ENCODE peak calls at places on chromosomes 6 and 20, in seven cellular contexts. K, B, T, M, Y, G and C are unnamed samples.

GRCh38 chr6:79574636-79575035 is 37.4 kb upstream of the LCA5 start:
- DNase-seq in K (no peak), B (peak; percentile 2), T (no peak), M (no peak), Y (no peak), G (no peak), C (peak; percentile 12)

GRCh38 chr6:159074120-159074684 is 29.4 kb upstream of the TAGAP start:
- DNase-seq in K (no peak), B (no peak), T (no peak), M (peak; percentile 48), Y (peak; percentile 35), G (no peak), C (peak; percentile 53)

GRCh38 chr6:138310294-138310693 is 67.4 kb upstream of the SMIM28 start:
- DNase-seq in K (no peak), B (no peak), T (no peak), M (peak; percentile 6), Y (no peak), G (no peak), C (no peak)

GRCh38 chr6:1856381-1856780 is 246.7 kb downstream of the FOXC1 start:
- DNase-seq in K (no peak), B (peak; percentile 50), T (peak; percentile 39), M (peak; percentile 30), Y (no peak), G (no peak), C (no peak)

GRCh38 chr20:20741067-20742045 is 28.9 kb upstream of the RALGAPA2 start:
- DNase-seq in K (no peak), B (no peak), T (no peak), M (no peak), Y (no peak), G (no peak), C (no peak)

GRCh38 chr6:98847767-98848538 is 13.6 kb downstream of the POU3F2 start:
- DNase-seq in K (no peak), B (no peak), T (no peak), M (no peak), Y (no peak), G (no peak), C (peak; percentile 47)

GRCh38 chr6:89952361-89952680 is 58.1 kb downstream of the GJA10 start:
- DNase-seq in K (no peak), B (no peak), T (no peak), M (no peak), Y (no peak), G (no peak), C (no peak)

GRCh38 chr6:149897015-149897697 is 757 bp downstream of the RAET1E start:
- DNase-seq in K (no peak), B (peak; percentile 94), T (peak; percentile 89), M (peak; percentile 20), Y (peak; percentile 55), G (no peak), C (peak; percentile 96)

GRCh38 chr20:15708984-15709598 is 864.2 kb downstream of the KIF16B start:
- DNase-seq in K (no peak), B (no peak), T (no peak), M (peak; percentile 9), Y (peak; percentile 23), G (peak; percentile 1), C (peak; percentile 21)

GRCh38 chr6:44524491-44525227 is 137.2 kb downstream of the CDC5L start:
- DNase-seq in K (no peak), B (no peak), T (no peak), M (no peak), Y (no peak), G (no peak), C (no peak)

GRCh38 chr6:119355157-119355556 is 5.6 kb upstream of the MAN1A1 start:
- DNase-seq in K (no peak), B (no peak), T (peak; percentile 31), M (no peak), Y (no peak), G (no peak), C (no peak)

GRCh38 chr20:59048681-59049030 is 6.1 kb upstream of the PRELID3B start:
- DNase-seq in K (no peak), B (no peak), T (no peak), M (no peak), Y (no peak), G (no peak), C (no peak)

GRCh38 chr6:32082951-32083350 is 26.2 kb downstream of the TNXB start:
- DNase-seq in K (no peak), B (peak; percentile 90), T (peak; percentile 84), M (no peak), Y (no peak), G (no peak), C (peak; percentile 94)

GRCh38 chr6:154721460-154721859 is 11.8 kb upstream of the SCAF8 start:
- DNase-seq in K (no peak), B (peak; percentile 23), T (no peak), M (peak; percentile 23), Y (no peak), G (no peak), C (peak; percentile 40)

GRCh38 chr20:57698867-57699275 is 10.9 kb downstream of the PMEPA1 start:
- DNase-seq in K (no peak), B (no peak), T (no peak), M (peak; percentile 81), Y (no peak), G (no peak), C (no peak)

GRCh38 chr6:144351741-144352140 is 66.6 kb downstream of the UTRN start:
- DNase-seq in K (no peak), B (no peak), T (no peak), M (no peak), Y (no peak), G (no peak), C (peak; percentile 32)

GRCh38 chr6:143097224-143097795 is 36.6 kb downstream of the AIG1 start:
- DNase-seq in K (no peak), B (no peak), T (no peak), M (no peak), Y (no peak), G (no peak), C (no peak)

GRCh38 chr6:10205892-10206291 is 209.0 kb downstream of the TFAP2A start:
- DNase-seq in K (no peak), B (no peak), T (no peak), M (no peak), Y (no peak), G (no peak), C (no peak)

GRCh38 chr20:63090052-63090451 is 83.3 kb upstream of the BHLHE23 start:
- DNase-seq in K (no peak), B (no peak), T (no peak), M (no peak), Y (no peak), G (no peak), C (no peak)

GRCh38 chr6:158361961-158362634 is 49.8 kb downstream of the TULP4 start:
- DNase-seq in K (no peak), B (peak; percentile 21), T (no peak), M (no peak), Y (no peak), G (no peak), C (peak; percentile 40)

GRCh38 chr6:11700118-11700718 is 78.4 kb downstream of the ADTRP start:
- DNase-seq in K (no peak), B (no peak), T (no peak), M (peak; percentile 56), Y (peak; percentile 75), G (no peak), C (peak; percentile 40)

GRCh38 chr6:32107447-32107846 is 1.7 kb downstream of the TNXB start:
- DNase-seq in K (no peak), B (no peak), T (no peak), M (no peak), Y (no peak), G (no peak), C (no peak)

GRCh38 chr6:160978141-160978926 is 13.2 kb upstream of the MAP3K4 start:
- DNase-seq in K (no peak), B (peak; percentile 75), T (peak; percentile 67), M (no peak), Y (no peak), G (no peak), C (peak; percentile 73)

GRCh38 chr20:60254901-60255411 is 296.7 kb downstream of the CDH26 start:
- DNase-seq in K (no peak), B (peak; percentile 30), T (no peak), M (no peak), Y (no peak), G (no peak), C (peak; percentile 53)

GRCh38 chr6:144095134-144096002 is at the start of gene SF3B5:
- DNase-seq in K (peak; percentile 96), B (peak; percentile 100), T (peak; percentile 99), M (peak; percentile 98), Y (peak; percentile 100), G (peak; percentile 98), C (peak; percentile 97)

GRCh38 chr6:134752445-134752844 is 197.5 kb downstream of the ALDH8A1 start:
- DNase-seq in K (no peak), B (no peak), T (no peak), M (no peak), Y (no peak), G (no peak), C (no peak)

GRCh38 chr6:143583542-143584330 is 72.2 kb upstream of the FUCA2 start:
- DNase-seq in K (no peak), B (peak; percentile 58), T (no peak), M (no peak), Y (no peak), G (no peak), C (peak; percentile 49)

GRCh38 chr6:10951675-10952282 is 64.9 kb downstream of the SYCP2L start:
- DNase-seq in K (no peak), B (peak; percentile 16), T (no peak), M (peak; percentile 42), Y (peak; percentile 49), G (no peak), C (peak; percentile 66)

GRCh38 chr6:143747347-143747842 is 69.6 kb downstream of the PHACTR2 start:
- DNase-seq in K (no peak), B (no peak), T (no peak), M (no peak), Y (no peak), G (no peak), C (no peak)

GRCh38 chr6:53723331-53723730 is 57.8 kb upstream of the KLHL31 start:
- DNase-seq in K (no peak), B (no peak), T (no peak), M (peak; percentile 35), Y (no peak), G (no peak), C (no peak)

GRCh38 chr20:64182146-64182865 is 18.1 kb downstream of the MYT1 start:
- DNase-seq in K (no peak), B (no peak), T (no peak), M (no peak), Y (no peak), G (no peak), C (no peak)

GRCh38 chr6:160756021-160756420 is 54.0 kb downstream of the PLG start:
- DNase-seq in K (no peak), B (no peak), T (no peak), M (no peak), Y (no peak), G (no peak), C (no peak)

GRCh38 chr6:45812937-45813336 is 202.7 kb downstream of the CLIC5 start:
- DNase-seq in K (no peak), B (no peak), T (no peak), M (no peak), Y (no peak), G (no peak), C (no peak)

GRCh38 chr20:57596358-57596757 is 23.9 kb downstream of the ZBP1 start:
- DNase-seq in K (no peak), B (no peak), T (no peak), M (no peak), Y (no peak), G (no peak), C (no peak)

GRCh38 chr6:21259660-21260059 is 333.9 kb upstream of the SOX4 start:
- DNase-seq in K (no peak), B (no peak), T (no peak), M (no peak), Y (no peak), G (no peak), C (no peak)

GRCh38 chr6:10800810-10801209 is 37.5 kb downstream of the MAK start:
- DNase-seq in K (no peak), B (no peak), T (no peak), M (no peak), Y (peak; percentile 31), G (no peak), C (no peak)

GRCh38 chr6:111646942-111647341 is 41.3 kb upstream of the TRAF3IP2 start:
- DNase-seq in K (no peak), B (no peak), T (peak; percentile 50), M (no peak), Y (no peak), G (no peak), C (peak; percentile 87)

GRCh38 chr6:74100719-74101287 is 404.8 kb downstream of the CD109 start:
- DNase-seq in K (no peak), B (no peak), T (no peak), M (no peak), Y (peak; percentile 81), G (no peak), C (no peak)